ENCODE peak calls at places on chromosomes 12 and 14, in six cellular contexts. One of them, this sample, is unnamed.

GRCh38 chr14:50475460-50475859 is 56.9 kb downstream of the MAP4K5 start:
- DNase-seq in heart left ventricle: no peak
- DNase-seq in IMR-90: peak; percentile 54
- DNase-seq in body of pancreas: no peak
- DNase-seq in sigmoid colon: no peak
- DNase-seq in stomach: no peak
- DNase-seq in this sample: no peak

GRCh38 chr14:38752750-38753149 is 350.3 kb downstream of the SEC23A start:
- DNase-seq in heart left ventricle: no peak
- DNase-seq in IMR-90: no peak
- DNase-seq in body of pancreas: no peak
- DNase-seq in sigmoid colon: no peak
- DNase-seq in stomach: no peak
- DNase-seq in this sample: no peak

GRCh38 chr14:106209745-106210144 is 683.4 kb downstream of the TMEM121 start:
- DNase-seq in heart left ventricle: no peak
- DNase-seq in IMR-90: no peak
- DNase-seq in body of pancreas: no peak
- DNase-seq in sigmoid colon: no peak
- DNase-seq in stomach: no peak
- DNase-seq in this sample: no peak

GRCh38 chr14:101561145-101561896 is at the start of gene DIO3:
- DNase-seq in heart left ventricle: no peak
- DNase-seq in IMR-90: no peak
- DNase-seq in body of pancreas: peak; percentile 70
- DNase-seq in sigmoid colon: no peak
- DNase-seq in stomach: no peak
- DNase-seq in this sample: peak; percentile 42

GRCh38 chr12:66901136-66901932 is 222.5 kb upstream of the GRIP1 start:
- DNase-seq in heart left ventricle: no peak
- DNase-seq in IMR-90: no peak
- DNase-seq in body of pancreas: no peak
- DNase-seq in sigmoid colon: no peak
- DNase-seq in stomach: no peak
- DNase-seq in this sample: no peak

GRCh38 chr12:25497021-25497420 is 56.1 kb downstream of the LMNTD1 start:
- DNase-seq in heart left ventricle: peak; percentile 5
- DNase-seq in IMR-90: no peak
- DNase-seq in body of pancreas: no peak
- DNase-seq in sigmoid colon: no peak
- DNase-seq in stomach: no peak
- DNase-seq in this sample: no peak

GRCh38 chr14:59009967-59010366 is 178.5 kb upstream of the DAAM1 start:
- DNase-seq in heart left ventricle: no peak
- DNase-seq in IMR-90: no peak
- DNase-seq in body of pancreas: no peak
- DNase-seq in sigmoid colon: no peak
- DNase-seq in stomach: no peak
- DNase-seq in this sample: no peak

GRCh38 chr12:76312314-76312713 is 35.9 kb downstream of the BBS10 start:
- DNase-seq in heart left ventricle: no peak
- DNase-seq in IMR-90: no peak
- DNase-seq in body of pancreas: no peak
- DNase-seq in sigmoid colon: no peak
- DNase-seq in stomach: no peak
- DNase-seq in this sample: no peak

GRCh38 chr12:111841236-111841749 is 735 bp upstream of the MAPKAPK5 start:
- DNase-seq in heart left ventricle: no peak
- DNase-seq in IMR-90: no peak
- DNase-seq in body of pancreas: no peak
- DNase-seq in sigmoid colon: no peak
- DNase-seq in stomach: no peak
- DNase-seq in this sample: peak; percentile 4

GRCh38 chr12:22121224-22121623 is 75.2 kb downstream of the CMAS start:
- DNase-seq in heart left ventricle: no peak
- DNase-seq in IMR-90: no peak
- DNase-seq in body of pancreas: peak; percentile 38
- DNase-seq in sigmoid colon: peak; percentile 63
- DNase-seq in stomach: no peak
- DNase-seq in this sample: no peak
- TF ChIP-seq CTCF in heart left ventricle: no peak
- TF ChIP-seq CTCF in IMR-90: no peak
- TF ChIP-seq CTCF in body of pancreas: peak; percentile 16
- TF ChIP-seq CTCF in sigmoid colon: no peak
- TF ChIP-seq CTCF in stomach: no peak
- TF ChIP-seq CTCF in this sample: no peak

GRCh38 chr14:22878271-22879246 is 4.5 kb upstream of the REM2 start:
- DNase-seq in heart left ventricle: no peak
- DNase-seq in IMR-90: no peak
- DNase-seq in body of pancreas: no peak
- DNase-seq in sigmoid colon: no peak
- DNase-seq in stomach: no peak
- DNase-seq in this sample: no peak
- TF ChIP-seq POLR2A in heart left ventricle: no peak
- TF ChIP-seq POLR2A in IMR-90: no peak
- TF ChIP-seq POLR2A in body of pancreas: no peak
- TF ChIP-seq POLR2A in sigmoid colon: no peak
- TF ChIP-seq POLR2A in stomach: no peak
- TF ChIP-seq POLR2A in this sample: no peak

GRCh38 chr14:100148837-100149731 is 10.4 kb downstream of the DEGS2 start:
- DNase-seq in heart left ventricle: no peak
- DNase-seq in IMR-90: no peak
- DNase-seq in body of pancreas: no peak
- DNase-seq in sigmoid colon: no peak
- DNase-seq in stomach: no peak
- DNase-seq in this sample: no peak
- TF ChIP-seq CTCF in heart left ventricle: no peak
- TF ChIP-seq CTCF in IMR-90: no peak
- TF ChIP-seq CTCF in body of pancreas: no peak
- TF ChIP-seq CTCF in sigmoid colon: no peak
- TF ChIP-seq CTCF in stomach: no peak
- TF ChIP-seq CTCF in this sample: no peak

GRCh38 chr14:23323838-23324454 is 2.7 kb downstream of the PABPN1 start:
- DNase-seq in heart left ventricle: no peak
- DNase-seq in IMR-90: no peak
- DNase-seq in body of pancreas: no peak
- DNase-seq in sigmoid colon: no peak
- DNase-seq in stomach: no peak
- DNase-seq in this sample: no peak

GRCh38 chr14:23319746-23320583 is 1.3 kb upstream of the PABPN1 start:
- DNase-seq in heart left ventricle: no peak
- DNase-seq in IMR-90: no peak
- DNase-seq in body of pancreas: peak; percentile 19
- DNase-seq in sigmoid colon: peak; percentile 74
- DNase-seq in stomach: no peak
- DNase-seq in this sample: no peak

GRCh38 chr14:23322568-23323517 is 1.6 kb downstream of the PABPN1 start:
- DNase-seq in heart left ventricle: no peak
- DNase-seq in IMR-90: no peak
- DNase-seq in body of pancreas: no peak
- DNase-seq in sigmoid colon: no peak
- DNase-seq in stomach: no peak
- DNase-seq in this sample: no peak

GRCh38 chr14:23320584-23321571 is at the start of gene PABPN1:
- DNase-seq in heart left ventricle: peak; percentile 99
- DNase-seq in IMR-90: peak; percentile 100
- DNase-seq in body of pancreas: peak; percentile 99
- DNase-seq in sigmoid colon: peak; percentile 100
- DNase-seq in stomach: peak; percentile 100
- DNase-seq in this sample: peak; percentile 99

DNA sequence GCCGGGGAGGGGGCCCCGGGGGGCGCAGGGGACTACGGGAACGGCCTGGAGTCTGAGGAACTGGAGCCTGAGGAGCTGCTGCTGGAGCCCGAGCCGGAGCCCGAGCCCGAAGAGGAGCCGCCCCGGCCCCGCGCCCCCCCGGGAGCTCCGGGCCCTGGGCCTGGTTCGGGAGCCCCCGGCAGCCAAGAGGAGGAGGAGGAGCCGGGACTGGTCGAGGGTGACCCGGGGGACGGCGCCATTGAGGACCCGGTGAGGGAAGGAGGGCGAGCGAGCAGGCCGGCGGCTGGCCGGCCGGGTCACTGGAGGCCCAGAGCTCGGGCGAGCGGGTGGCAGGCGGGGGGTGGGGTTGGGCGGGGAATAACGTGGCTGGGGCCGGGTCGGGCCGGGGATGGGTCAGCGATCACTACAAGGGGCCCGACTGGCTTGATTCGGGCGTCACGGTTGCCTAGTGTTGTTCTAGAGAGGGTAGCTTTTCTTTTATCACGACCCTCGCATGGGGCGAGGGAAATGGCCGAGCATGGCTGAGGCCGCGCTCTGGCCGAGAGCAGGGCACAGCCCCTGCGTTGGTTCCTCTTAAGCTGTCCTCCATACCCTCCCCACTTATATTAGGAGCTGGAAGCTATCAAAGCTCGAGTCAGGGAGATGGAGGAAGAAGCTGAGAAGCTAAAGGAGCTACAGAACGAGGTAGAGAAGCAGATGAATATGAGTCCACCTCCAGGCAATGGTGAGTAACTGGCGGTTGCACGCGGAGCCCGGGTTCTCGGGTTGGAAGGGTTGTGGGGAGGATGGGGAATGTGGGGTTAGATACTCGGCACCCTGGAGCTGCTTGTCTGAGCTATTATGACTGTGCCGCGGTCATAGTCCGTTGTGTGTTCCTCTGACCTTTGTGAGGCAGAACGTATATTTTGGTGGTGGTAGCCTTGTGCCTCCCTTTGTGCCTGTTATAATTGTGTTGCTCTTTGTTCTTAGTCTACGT is 603 bp downstream of the PABPN1 start:
- DNase-seq in heart left ventricle: peak; percentile 55
- DNase-seq in IMR-90: peak; percentile 54
- DNase-seq in body of pancreas: peak; percentile 51
- DNase-seq in sigmoid colon: peak; percentile 81
- DNase-seq in stomach: peak; percentile 52
- DNase-seq in this sample: peak; percentile 23
- TF ChIP-seq POLR2A in heart left ventricle: no peak
- TF ChIP-seq POLR2A in IMR-90: peak; percentile 82
- TF ChIP-seq POLR2A in body of pancreas: no peak
- TF ChIP-seq POLR2A in sigmoid colon: no peak
- TF ChIP-seq POLR2A in stomach: no peak
- TF ChIP-seq POLR2A in this sample: no peak

DNA sequence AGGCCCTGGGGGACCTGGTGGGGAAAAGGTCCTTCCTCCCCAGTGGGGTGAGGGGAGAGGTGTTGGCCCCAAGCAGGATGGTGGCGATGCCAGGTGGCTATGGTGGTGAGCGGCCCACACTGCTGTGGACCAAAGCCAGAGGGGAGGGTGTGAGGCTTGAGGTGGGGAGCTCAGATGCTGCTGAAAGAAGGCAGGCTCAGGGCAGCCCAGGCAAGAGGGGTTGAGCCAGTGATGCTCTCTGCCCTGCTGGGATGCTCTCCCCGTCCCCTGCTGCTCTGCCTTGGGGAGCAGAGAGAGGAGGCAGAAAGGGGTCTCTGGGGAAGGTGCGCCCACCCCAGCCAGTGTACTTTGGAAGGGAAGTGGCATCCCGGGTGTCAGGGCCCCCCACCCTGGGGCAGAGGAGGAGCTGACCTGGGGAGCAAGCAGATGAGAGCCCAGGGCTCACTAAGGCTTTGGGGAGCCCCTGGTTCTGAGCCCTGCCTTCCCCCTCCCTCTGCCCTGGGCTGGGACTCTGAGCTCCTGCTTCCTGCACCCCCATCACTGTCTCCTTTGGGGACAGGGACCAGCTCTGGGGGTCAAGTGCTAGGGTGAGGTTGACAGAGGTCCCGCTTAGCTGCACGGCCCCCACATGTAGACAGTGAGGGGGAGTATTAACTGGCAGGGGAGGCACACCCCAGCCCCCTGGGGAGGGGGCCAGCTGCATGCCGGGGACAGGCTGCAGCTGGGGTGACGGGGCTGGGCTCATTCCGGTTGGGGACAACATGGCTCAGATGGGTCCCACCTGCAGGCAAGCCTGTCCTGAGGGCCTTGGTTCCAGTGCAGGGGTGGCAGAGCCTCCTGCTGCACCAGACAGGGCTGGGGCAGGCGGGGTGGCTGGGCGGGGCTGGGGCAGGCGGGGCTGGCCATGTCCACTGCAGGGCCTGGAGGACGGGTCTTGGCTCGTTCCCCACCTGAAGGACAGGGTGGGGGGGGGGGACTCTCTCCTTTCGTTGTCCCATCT is 124.4 kb downstream of the KIF26A start:
- DNase-seq in heart left ventricle: no peak
- DNase-seq in IMR-90: no peak
- DNase-seq in body of pancreas: no peak
- DNase-seq in sigmoid colon: no peak
- DNase-seq in stomach: peak; percentile 23
- DNase-seq in this sample: no peak
- TF ChIP-seq CTCF in heart left ventricle: no peak
- TF ChIP-seq CTCF in IMR-90: no peak
- TF ChIP-seq CTCF in body of pancreas: no peak
- TF ChIP-seq CTCF in sigmoid colon: no peak
- TF ChIP-seq CTCF in stomach: no peak
- TF ChIP-seq CTCF in this sample: no peak

DNA sequence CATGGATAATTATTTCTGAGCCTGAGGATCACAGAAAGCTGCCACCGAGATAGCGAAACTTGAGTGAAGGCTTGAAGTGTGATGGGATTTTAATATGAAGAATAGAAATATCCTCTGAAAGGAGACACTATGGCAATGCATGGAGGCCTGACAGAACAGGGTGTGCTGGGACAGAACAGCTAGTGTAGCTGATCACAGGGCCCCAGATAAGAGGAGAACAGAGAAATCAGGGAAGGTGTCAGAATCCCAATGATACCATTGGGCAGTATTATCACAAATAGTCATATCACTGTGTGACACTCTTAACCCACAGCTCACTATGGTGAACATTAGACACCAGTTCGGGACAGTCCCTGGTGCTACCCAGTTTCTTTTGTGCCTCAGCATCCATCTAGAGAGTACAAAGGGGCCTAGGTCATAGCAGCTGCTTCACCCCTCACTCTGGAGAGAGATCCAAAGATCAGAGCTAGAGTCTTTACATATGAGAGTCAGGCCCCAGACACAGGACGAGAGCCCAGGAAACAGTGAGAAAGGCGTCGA is 506 bp upstream of the OR10P1 start:
- DNase-seq in heart left ventricle: no peak
- DNase-seq in IMR-90: no peak
- DNase-seq in body of pancreas: no peak
- DNase-seq in sigmoid colon: no peak
- DNase-seq in stomach: no peak
- DNase-seq in this sample: no peak
- TF ChIP-seq POLR2A in heart left ventricle: no peak
- TF ChIP-seq POLR2A in IMR-90: no peak
- TF ChIP-seq POLR2A in body of pancreas: no peak
- TF ChIP-seq POLR2A in sigmoid colon: no peak
- TF ChIP-seq POLR2A in stomach: no peak
- TF ChIP-seq POLR2A in this sample: no peak